ENCODE peak calls at places on chromosomes 5 and 9, in ten cellular contexts. W, S, O, J, I, M, D, R, Y and X are unnamed samples. For H3K27me3, the result is how much of the 10 kb centered on the place peaks cover.

GRCh38 chr5:86974910-86975309 is 292.8 kb upstream of the RASA1 start:
- DNase-seq in W (no peak), S (no peak), O (no peak), J (no peak), I (no peak), M (no peak), D (no peak), R (no peak), Y (no peak), X (no peak)

GRCh38 chr5:111447822-111448221 is 64.5 kb downstream of the STARD4 start:
- DNase-seq in W (no peak), S (no peak), O (no peak), J (no peak), I (no peak), M (no peak), D (no peak), R (no peak), Y (no peak), X (no peak)

GRCh38 chr9:124810513-124811355 is 33.8 kb downstream of the OLFML2A start:
- DNase-seq in W (no peak), S (peak), O (peak), J (no peak), I (no peak), M (no peak), D (peak), R (peak), Y (no peak), X (no peak)

GRCh38 chr5:111582962-111583669 is 70.8 kb upstream of the STARD4 start:
- DNase-seq in W (no peak), S (peak), O (no peak), J (no peak), I (no peak), M (no peak), D (no peak), R (peak), Y (no peak), X (no peak)

GRCh38 chr9:133837644-133838597 is 99.8 kb upstream of the SARDH start:
- DNase-seq in W (no peak), S (no peak), O (no peak), J (no peak), I (no peak), M (no peak), D (no peak), R (no peak), Y (no peak), X (no peak)

GRCh38 chr5:58383459-58383858 is 76.4 kb downstream of the PLK2 start:
- DNase-seq in W (no peak), S (no peak), O (no peak), J (no peak), I (no peak), M (no peak), D (no peak), R (no peak), Y (no peak), X (no peak)

GRCh38 chr5:129945031-129945430 is 40.8 kb downstream of the CHSY3 start:
- DNase-seq in W (no peak), S (no peak), O (peak), J (no peak), I (no peak), M (no peak), D (no peak), R (peak), Y (no peak), X (no peak)

GRCh38 chr9:68873179-68873578 is 140.7 kb downstream of the PRKACG start:
- DNase-seq in W (no peak), S (no peak), O (no peak), J (no peak), I (no peak), M (no peak), D (no peak), R (no peak), Y (no peak), X (no peak)

GRCh38 chr5:68780299-68780960 is 313.4 kb upstream of the SLC30A5 start:
- DNase-seq in W (no peak), S (no peak), O (no peak), J (no peak), I (no peak), M (no peak), D (no peak), R (no peak), Y (no peak), X (no peak)

GRCh38 chr5:14323466-14323865 is 180.3 kb downstream of the TRIO start:
- DNase-seq in W (no peak), S (no peak), O (no peak), J (no peak), I (no peak), M (no peak), D (no peak), R (no peak), Y (no peak), X (no peak)

GRCh38 chr5:132056610-132057497 is 3.6 kb upstream of the IL3 start:
- DNase-seq in W (no peak), S (no peak), O (no peak), J (no peak), I (no peak), M (peak), D (peak), R (no peak), Y (peak), X (peak)

GRCh38 chr5:128405159-128405558 is 132.9 kb downstream of the FBN2 start:
- DNase-seq in W (no peak), S (no peak), O (no peak), J (no peak), I (no peak), M (no peak), D (no peak), R (no peak), Y (no peak), X (no peak)

GRCh38 chr5:54873696-54874095 is 111.7 kb downstream of the ESM1 start:
- DNase-seq in W (no peak), S (no peak), O (no peak), J (no peak), I (no peak), M (no peak), D (no peak), R (no peak), Y (no peak), X (no peak)

GRCh38 chr9:116868212-116868611 is 181.1 kb downstream of the TRIM32 start:
- DNase-seq in W (no peak), S (peak), O (peak), J (no peak), I (no peak), M (no peak), D (no peak), R (no peak), Y (no peak), X (no peak)

GRCh38 chr5:13745508-13745907 is 199.0 kb downstream of the DNAH5 start:
- DNase-seq in W (no peak), S (no peak), O (peak), J (no peak), I (no peak), M (no peak), D (no peak), R (peak), Y (no peak), X (no peak)

GRCh38 chr5:67679184-67679855 is 482.7 kb upstream of the CD180 start:
- DNase-seq in W (peak), S (no peak), O (no peak), J (no peak), I (no peak), M (no peak), D (no peak), R (no peak), Y (no peak), X (no peak)

GRCh38 chr5:95823738-95824609 is 1.4 kb upstream of the GLRX start:
- DNase-seq in W (peak), S (peak), O (peak), J (peak), I (peak), M (peak), D (no peak), R (peak), Y (peak), X (no peak)

GRCh38 chr9:120362446-120362845 is 217.5 kb downstream of the CDK5RAP2 start:
- DNase-seq in W (no peak), S (no peak), O (peak), J (no peak), I (no peak), M (no peak), D (no peak), R (no peak), Y (no peak), X (no peak)

GRCh38 chr5:138657360-138657759 is 82.2 kb upstream of the HSPA9 start:
- DNase-seq in W (no peak), S (no peak), O (no peak), J (no peak), I (no peak), M (no peak), D (peak), R (no peak), Y (no peak), X (peak)

GRCh38 chr5:151528996-151529395 is 62.1 kb downstream of the FAT2 start:
- DNase-seq in W (no peak), S (no peak), O (no peak), J (no peak), I (no peak), M (no peak), D (no peak), R (no peak), Y (no peak), X (no peak)

GRCh38 chr5:169895876-169896275 is 84.4 kb downstream of the INSYN2B start:
- DNase-seq in W (no peak), S (no peak), O (no peak), J (no peak), I (no peak), M (no peak), D (no peak), R (no peak), Y (no peak), X (peak)

GRCh38 chr9:105333811-105334210 is 89.4 kb downstream of the SLC44A1 start:
- DNase-seq in W (no peak), S (no peak), O (no peak), J (no peak), I (no peak), M (no peak), D (no peak), R (no peak), Y (no peak), X (no peak)

GRCh38 chr9:125682340-125682739 is 24.7 kb downstream of the MAPKAP1 start:
- DNase-seq in W (no peak), S (no peak), O (no peak), J (no peak), I (no peak), M (no peak), D (no peak), R (no peak), Y (no peak), X (no peak)

GRCh38 chr5:140114341-140115185 is 654 bp downstream of the PURA start:
- DNase-seq in W (peak), S (peak), O (no peak), J (peak), I (peak), M (peak), D (peak), R (no peak), Y (peak), X (peak)

GRCh38 chr9:126989847-126990821 is 75.6 kb downstream of the RALGPS1 start:
- DNase-seq in W (no peak), S (no peak), O (no peak), J (no peak), I (no peak), M (no peak), D (no peak), R (no peak), Y (peak), X (no peak)

GRCh38 chr5:109852371-109853160 is 162.8 kb downstream of the MAN2A1 start:
- DNase-seq in W (no peak), S (no peak), O (no peak), J (no peak), I (no peak), M (no peak), D (no peak), R (no peak), Y (no peak), X (no peak)

GRCh38 chr5:163649522-163649921 is 144.1 kb downstream of the MAT2B start:
- DNase-seq in W (no peak), S (no peak), O (no peak), J (no peak), I (no peak), M (no peak), D (no peak), R (no peak), Y (no peak), X (no peak)

GRCh38 chr5:29002481-29002880 is 1964.1 kb upstream of the CDH9 start:
- DNase-seq in W (no peak), S (no peak), O (no peak), J (no peak), I (no peak), M (no peak), D (no peak), R (no peak), Y (no peak), X (no peak)

GRCh38 chr5:124411089-124411488 is 335.4 kb downstream of the ZNF608 start:
- DNase-seq in W (peak), S (no peak), O (no peak), J (no peak), I (no peak), M (no peak), D (no peak), R (no peak), Y (no peak), X (no peak)

GRCh38 chr5:107794731-107795130 is 124.0 kb upstream of the EFNA5 start:
- DNase-seq in W (no peak), S (no peak), O (no peak), J (no peak), I (no peak), M (no peak), D (no peak), R (no peak), Y (no peak), X (no peak)

GRCh38 chr5:36215910-36216309 is 25.8 kb downstream of the NADK2 start:
- DNase-seq in W (no peak), S (no peak), O (no peak), J (no peak), I (no peak), M (no peak), D (no peak), R (no peak), Y (no peak), X (no peak)

GRCh38 chr5:172544371-172545120 is 90.2 kb upstream of the SH3PXD2B start:
- DNase-seq in W (no peak), S (no peak), O (no peak), J (no peak), I (no peak), M (no peak), D (no peak), R (no peak), Y (peak), X (no peak)

DNA sequence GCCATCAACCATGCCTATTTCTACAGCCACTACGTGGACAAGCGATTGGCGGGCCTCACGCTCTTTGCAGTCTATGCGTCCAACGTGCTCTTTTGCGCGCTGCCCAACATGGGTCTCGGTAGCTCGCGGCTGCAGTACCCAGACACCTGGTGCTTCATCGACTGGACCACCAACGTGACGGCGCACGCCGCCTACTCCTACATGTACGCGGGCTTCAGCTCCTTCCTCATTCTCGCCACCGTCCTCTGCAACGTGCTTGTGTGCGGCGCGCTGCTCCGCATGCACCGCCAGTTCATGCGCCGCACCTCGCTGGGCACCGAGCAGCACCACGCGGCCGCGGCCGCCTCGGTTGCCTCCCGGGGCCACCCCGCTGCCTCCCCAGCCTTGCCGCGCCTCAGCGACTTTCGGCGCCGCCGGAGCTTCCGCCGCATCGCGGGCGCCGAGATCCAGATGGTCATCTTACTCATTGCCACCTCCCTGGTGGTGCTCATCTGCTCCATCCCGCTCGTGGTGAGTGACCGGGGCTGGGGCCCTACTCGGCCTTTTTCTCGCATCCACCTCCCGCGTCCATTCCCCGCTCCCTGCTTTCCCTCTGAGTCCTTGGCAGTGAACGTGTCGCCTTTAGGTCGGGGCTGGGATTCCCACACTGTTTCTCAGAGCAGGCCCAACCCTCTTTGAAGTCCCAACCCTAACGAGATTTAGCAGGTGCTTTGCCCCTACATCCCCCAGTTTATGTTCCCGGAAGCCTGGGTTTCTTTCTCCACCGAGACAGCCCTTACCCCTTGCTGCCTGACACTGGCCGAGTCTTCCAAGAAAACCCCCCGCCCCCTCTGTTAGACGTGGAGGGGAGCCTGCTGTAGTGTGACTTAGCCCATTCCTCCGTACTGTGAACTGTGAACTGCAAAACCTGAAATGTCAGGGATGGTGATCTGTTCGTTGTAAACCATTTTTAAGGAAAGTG is 1.9 kb downstream of the PTGER4 start:
- DNase-seq in W (no peak), S (peak), O (no peak), J (peak), I (peak), M (peak), D (peak), R (no peak), Y (no peak), X (no peak)
- H3K27me3 ChIP-seq in W (under half), S (under half), O (under half), J (under half), I (under half), M (under half), D (half or more), R (under half), Y (under half), X (under half)

GRCh38 chr5:17222679-17223078 is 5.2 kb downstream of the BASP1 start:
- DNase-seq in W (no peak), S (no peak), O (no peak), J (no peak), I (no peak), M (no peak), D (no peak), R (no peak), Y (no peak), X (no peak)

GRCh38 chr5:17219431-17219830 is 2.0 kb downstream of the BASP1 start:
- DNase-seq in W (no peak), S (no peak), O (no peak), J (no peak), I (no peak), M (no peak), D (no peak), R (no peak), Y (no peak), X (no peak)

GRCh38 chr5:17224858-17225436 is 7.5 kb downstream of the BASP1 start:
- DNase-seq in W (no peak), S (no peak), O (no peak), J (no peak), I (no peak), M (no peak), D (no peak), R (no peak), Y (no peak), X (no peak)

GRCh38 chr5:17223375-17224185 is 6.1 kb downstream of the BASP1 start:
- DNase-seq in W (peak), S (no peak), O (no peak), J (no peak), I (no peak), M (no peak), D (no peak), R (no peak), Y (no peak), X (no peak)

GRCh38 chr5:17221843-17222614 is 4.6 kb downstream of the BASP1 start:
- DNase-seq in W (peak), S (peak), O (no peak), J (no peak), I (no peak), M (no peak), D (no peak), R (no peak), Y (no peak), X (no peak)
- H3K4me3 ChIP-seq in W (no peak), S (no peak), O (no peak), J (no peak), I (no peak), M (no peak), D (no peak), R (peak), Y (no peak), X (no peak)

GRCh38 chr9:137136261-137136925 is 2.6 kb upstream of the GRIN1 start:
- DNase-seq in W (peak), S (no peak), O (no peak), J (no peak), I (no peak), M (no peak), D (no peak), R (no peak), Y (no peak), X (no peak)

GRCh38 chr9:137138701-137139467 is at the start of gene GRIN1:
- DNase-seq in W (no peak), S (peak), O (no peak), J (no peak), I (peak), M (no peak), D (peak), R (no peak), Y (no peak), X (peak)

GRCh38 chr9:137139468-137140150 is 655 bp downstream of the GRIN1 start:
- DNase-seq in W (no peak), S (no peak), O (no peak), J (no peak), I (no peak), M (no peak), D (no peak), R (no peak), Y (no peak), X (peak)

GRCh38 chr9:137136926-137137607 is 1.9 kb upstream of the GRIN1 start:
- DNase-seq in W (no peak), S (no peak), O (no peak), J (no peak), I (no peak), M (no peak), D (no peak), R (no peak), Y (no peak), X (no peak)

DNA sequence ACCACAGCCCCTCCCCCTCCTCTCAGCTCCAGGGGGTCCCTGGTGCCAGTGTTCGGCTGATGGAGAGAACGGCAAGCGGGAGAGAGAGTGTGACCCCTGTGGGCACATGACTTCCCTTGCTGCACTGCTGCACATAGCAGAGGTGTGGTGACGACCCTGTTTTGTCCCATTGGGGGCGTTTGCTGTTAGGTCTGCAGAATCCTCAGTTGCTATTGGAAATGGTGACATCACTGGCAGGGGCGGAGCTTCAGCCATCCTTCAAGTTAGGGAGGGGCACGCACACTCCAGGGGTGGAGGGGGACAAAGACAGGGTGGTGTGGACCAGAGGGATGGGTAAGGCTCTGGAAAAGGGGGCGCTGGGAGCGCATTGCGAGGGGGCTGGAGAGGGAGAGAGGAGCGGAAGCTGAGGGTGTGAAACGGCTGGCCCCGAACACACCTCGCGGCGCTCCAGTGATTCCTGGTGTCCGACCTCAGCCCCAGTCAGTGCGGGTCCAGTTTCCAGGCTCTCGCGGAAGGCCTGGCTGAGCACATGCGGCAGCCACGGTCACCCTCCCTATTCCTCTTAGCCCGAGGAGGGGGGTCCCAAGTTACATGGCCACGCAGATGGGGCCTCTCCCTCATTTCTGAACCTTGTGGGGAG is 776 bp upstream of the GRIN1 start:
- DNase-seq in W (no peak), S (no peak), O (no peak), J (no peak), I (no peak), M (no peak), D (peak), R (no peak), Y (no peak), X (peak)
- H3K27me3 ChIP-seq in W (half or more), S (half or more), O (half or more), J (under half), I (under half), M (half or more), D (under half), R (under half), Y (under half), X (half or more)

GRCh38 chr9:21385131-21385665 is at the start of gene IFNA2:
- DNase-seq in W (no peak), S (no peak), O (no peak), J (no peak), I (no peak), M (no peak), D (no peak), R (no peak), Y (no peak), X (no peak)

GRCh38 chr9:21381752-21382339 is 3.4 kb downstream of the IFNA2 start:
- DNase-seq in W (peak), S (peak), O (no peak), J (no peak), I (no peak), M (no peak), D (no peak), R (no peak), Y (no peak), X (no peak)

DNA sequence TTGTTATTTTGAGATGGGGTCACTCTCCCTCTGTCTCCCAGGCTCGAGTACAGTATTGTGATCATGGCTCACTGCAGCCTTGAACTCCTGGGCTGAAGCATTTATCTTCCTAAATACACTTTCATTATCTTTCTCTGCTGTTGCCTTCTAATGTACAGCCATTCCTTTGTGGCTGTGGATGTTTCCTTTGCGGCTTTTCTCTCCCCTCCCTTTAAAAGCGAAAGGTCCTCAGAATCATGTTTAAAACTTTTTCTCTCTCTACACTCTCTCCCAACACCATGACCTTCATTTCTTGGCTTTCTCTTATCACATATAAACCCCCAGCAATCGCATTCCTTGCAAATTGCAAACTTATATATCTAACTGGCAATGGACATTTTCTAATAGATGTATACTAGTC is 1.6 kb downstream of the IFNA2 start:
- DNase-seq in W (no peak), S (no peak), O (no peak), J (no peak), I (no peak), M (no peak), D (no peak), R (no peak), Y (no peak), X (no peak)
- H3K4me3 ChIP-seq in W (no peak), S (no peak), O (no peak), J (no peak), I (no peak), M (no peak), D (no peak), R (no peak), Y (no peak), X (no peak)